ENCODE peak calls at places on chromosomes 16 and 17, in four cellular contexts. N is stomach, P is A549, O is tibial nerve. J is an unnamed sample.

GRCh38 chr16:85712841-85713240 is 24.1 kb upstream of the GINS2 start:
- DNase-seq in O (no peak), N (no peak), P (no peak), J (no peak)

GRCh38 chr16:54657709-54658102 is 273.0 kb upstream of the IRX5 start:
- DNase-seq in O (no peak), P (no peak), N (peak; percentile 57), J (no peak)

GRCh38 chr17:9828296-9829059 is 2.8 kb downstream of the GLP2R start:
- DNase-seq in N (no peak), O (no peak), P (no peak), J (no peak)

GRCh38 chr17:67525239-67526135 is 148.4 kb downstream of the PITPNC1 start:
- DNase-seq in N (peak; percentile 35), P (no peak), O (no peak), J (no peak)

GRCh38 chr17:18379246-18380146 is 1.9 kb downstream of the EVPLL start:
- DNase-seq in N (no peak), P (no peak), O (no peak), J (no peak)

GRCh38 chr16:11060364-11060763 is 116.0 kb downstream of the CLEC16A start:
- DNase-seq in O (no peak), N (no peak), P (no peak), J (no peak)

GRCh38 chr17:4998027-4998665 is 396 bp downstream of the KIF1C start:
- DNase-seq in N (peak; percentile 58), P (peak; percentile 33), O (no peak), J (peak; percentile 43)

GRCh38 chr17:77424585-77425344 is 284.0 kb downstream of the SEC14L1 start:
- DNase-seq in O (peak; percentile 89), P (peak; percentile 69), N (peak; percentile 72), J (peak; percentile 92)

GRCh38 chr16:83813818-83814653 is 6.3 kb downstream of the HSBP1 start:
- DNase-seq in O (peak; percentile 31), N (no peak), P (peak; percentile 40), J (no peak)

GRCh38 chr17:56324676-56325075 is 171.4 kb downstream of the ANKFN1 start:
- DNase-seq in N (no peak), P (no peak), O (no peak), J (no peak)

GRCh38 chr16:57091990-57092785 is at the start of gene CPNE2:
- DNase-seq in P (peak; percentile 48), O (no peak), N (peak; percentile 59), J (peak; percentile 71)

GRCh38 chr17:33142703-33143299 is 150.3 kb downstream of the ASIC2 start:
- DNase-seq in N (no peak), P (peak; percentile 38), O (no peak), J (no peak)

GRCh38 chr16:88681709-88682451 is 4.4 kb downstream of the SNAI3 start:
- DNase-seq in N (peak; percentile 69), O (no peak), P (no peak), J (peak; percentile 89)

GRCh38 chr17:61251939-61252865 is 147.4 kb upstream of the TBX2 start:
- DNase-seq in N (peak; percentile 76), O (peak; percentile 95), P (peak; percentile 41), J (peak; percentile 97)
- TF ChIP-seq EP300 in N (peak; percentile 72), O (peak; percentile 91), P (no peak), J (peak; percentile 94)

DNA sequence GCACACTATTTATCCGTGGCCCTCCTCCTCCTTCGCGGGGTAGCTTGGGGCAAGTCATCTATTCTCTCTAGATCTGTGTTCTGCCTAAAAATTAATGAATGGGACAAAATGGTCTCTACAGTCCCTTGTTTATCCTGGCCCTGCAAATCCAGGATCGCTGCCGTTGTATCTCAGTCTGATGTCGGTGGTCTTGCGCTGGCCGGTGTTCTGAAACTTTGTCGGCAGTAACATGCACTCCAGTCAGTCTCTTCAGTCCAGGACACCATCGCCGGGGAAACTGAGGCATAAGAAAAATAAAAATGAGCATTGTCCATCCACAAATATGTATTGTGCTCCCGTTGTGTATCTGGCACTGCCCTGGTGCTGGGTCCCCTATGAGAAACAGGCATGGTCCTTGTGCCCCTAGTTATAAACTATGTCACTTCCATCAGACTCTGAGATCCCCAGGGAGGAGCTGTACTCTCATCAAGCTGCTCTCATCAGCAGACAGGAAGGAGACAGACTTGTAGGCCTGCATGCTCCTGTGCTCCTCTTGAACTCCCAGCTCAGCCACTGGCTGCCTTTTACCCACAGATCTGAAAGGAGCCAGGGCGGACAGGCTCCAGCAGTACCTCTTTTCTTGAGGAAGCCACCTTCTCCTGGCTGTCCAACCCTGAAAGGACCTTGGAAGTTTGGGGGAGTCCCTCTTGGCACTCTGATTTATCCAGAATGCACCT is 13.7 kb upstream of the CA4 start:
- DNase-seq in O (no peak), N (no peak), P (no peak), J (no peak)
- H3K4me3 ChIP-seq in O (peak overlapping the region; percentile 69), N (peak overlapping the region; percentile 70), P (peak overlapping the region; percentile 60), J (peak overlapping the region; percentile 89)

GRCh38 chr16:9095998-9096397 is 4.6 kb downstream of the HAPSTR1 start:
- DNase-seq in N (no peak), O (no peak), P (no peak), J (no peak)

GRCh38 chr16:9095171-9095570 is 3.7 kb downstream of the HAPSTR1 start:
- DNase-seq in O (no peak), N (no peak), P (no peak), J (no peak)

GRCh38 chr16:9092963-9093477 is 1.6 kb downstream of the HAPSTR1 start:
- DNase-seq in O (no peak), P (peak; percentile 18), N (peak; percentile 55), J (peak; percentile 37)

GRCh38 chr16:9092282-9092962 is 978 bp downstream of the HAPSTR1 start:
- DNase-seq in N (peak; percentile 47), O (peak; percentile 24), P (peak; percentile 18), J (peak; percentile 90)

DNA sequence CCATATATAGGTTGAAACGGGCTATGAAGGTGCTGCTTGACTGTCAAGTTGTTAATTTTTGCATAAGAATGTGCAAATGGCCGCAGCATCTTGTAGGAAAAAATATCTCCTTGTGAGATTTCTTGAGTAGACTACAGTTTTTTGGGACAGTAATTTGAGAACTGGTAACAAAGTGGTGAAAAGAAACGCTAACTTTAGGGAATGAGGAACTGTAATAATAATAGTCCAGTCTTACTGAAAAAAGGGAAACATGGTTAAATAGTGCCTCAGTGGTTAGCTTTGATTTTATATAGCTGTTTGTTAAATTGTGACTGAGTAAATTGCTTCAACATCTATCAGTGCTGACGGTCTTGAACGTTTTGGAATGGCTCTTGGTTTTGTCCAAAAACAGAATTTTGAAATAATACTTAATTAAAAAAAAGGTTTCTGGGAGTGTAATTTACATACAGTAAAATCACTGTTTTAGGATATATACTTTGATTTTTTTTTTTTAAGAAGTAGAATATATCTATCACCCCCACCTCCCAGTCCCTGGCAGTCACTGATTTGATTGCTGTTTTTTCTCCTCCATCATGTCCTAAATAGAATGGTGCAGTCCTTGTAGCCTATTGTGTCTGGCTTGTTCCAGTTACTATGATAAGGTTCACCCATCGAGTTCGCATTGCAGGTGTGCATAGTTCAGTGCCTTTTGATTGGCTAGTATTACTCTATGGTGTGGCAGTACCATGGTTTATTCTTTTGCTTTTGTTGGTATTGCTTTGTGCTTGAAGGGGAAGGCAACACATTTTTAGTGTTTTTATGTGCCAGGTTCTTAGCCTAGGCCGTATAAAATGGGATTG is 2.8 kb downstream of the HAPSTR1 start:
- DNase-seq in N (no peak), O (no peak), P (no peak), J (no peak)
- H3K4me1 ChIP-seq in N (peaks cover 59% of the 10 kb centered on the region), O (peaks cover 56% of the 10 kb centered on the region), P (peaks cover 65% of the 10 kb centered on the region), J (peaks cover 77% of the 10 kb centered on the region)

GRCh38 chr17:39800540-39800939 is 62.8 kb downstream of the GRB7 start:
- DNase-seq in P (no peak), N (no peak), O (no peak), J (no peak)
- TF ChIP-seq EP300 in P (no peak), N (no peak), O (no peak), J (no peak)